ENCODE peak calls at places on chromosomes 1 and 21, in six cellular contexts. Y, A, K, W, S and Q are unnamed samples.

GRCh38 chr1:204431310-204432184 is 19.9 kb upstream of the PPP1R15B start:
- DNase-seq in Y (peak; percentile 73), A (peak; percentile 67), K (peak; percentile 67), W (peak; percentile 91), S (peak; percentile 76), Q (peak; percentile 56)

GRCh38 chr1:209029737-209030136 is 553.8 kb upstream of the CAMK1G start:
- DNase-seq in Y (no peak), A (no peak), K (no peak), W (no peak), S (no peak), Q (no peak)

GRCh38 chr1:23422313-23422877 is 2.2 kb downstream of the TCEA3 start:
- DNase-seq in Y (no peak), A (peak; percentile 22), K (no peak), W (peak; percentile 81), S (no peak), Q (no peak)

GRCh38 chr1:156692958-156693857 is 12.2 kb downstream of the CRABP2 start:
- DNase-seq in Y (no peak), A (no peak), K (no peak), W (no peak), S (peak; percentile 98), Q (no peak)

GRCh38 chr1:10625554-10625953 is 150.8 kb downstream of the PEX14 start:
- DNase-seq in Y (no peak), A (no peak), K (no peak), W (peak; percentile 22), S (no peak), Q (no peak)

GRCh38 chr21:31490471-31490870 is 146.4 kb upstream of the TIAM1 start:
- DNase-seq in Y (no peak), A (no peak), K (no peak), W (no peak), S (peak; percentile 62), Q (no peak)

GRCh38 chr1:103160281-103160680 is 52.0 kb upstream of the COL11A1 start:
- DNase-seq in Y (no peak), A (no peak), K (no peak), W (peak; percentile 6), S (peak; percentile 5), Q (no peak)

GRCh38 chr1:225467193-225468020 is 39.6 kb upstream of the LBR start:
- DNase-seq in Y (peak; percentile 78), A (peak; percentile 71), K (peak; percentile 83), W (no peak), S (no peak), Q (no peak)

GRCh38 chr21:33968082-33968997 is 52.7 kb upstream of the ATP5PO start:
- DNase-seq in Y (no peak), A (no peak), K (no peak), W (peak; percentile 69), S (peak; percentile 67), Q (peak; percentile 59)

GRCh38 chr1:35511305-35511704 is 45.9 kb downstream of the KIAA0319L start:
- DNase-seq in Y (no peak), A (no peak), K (no peak), W (no peak), S (no peak), Q (no peak)

GRCh38 chr1:59214764-59215208 is 82.1 kb upstream of the FGGY start:
- DNase-seq in Y (no peak), A (no peak), K (no peak), W (peak; percentile 23), S (no peak), Q (no peak)

GRCh38 chr1:21764615-21765423 is 18.1 kb downstream of the USP48 start:
- DNase-seq in Y (no peak), A (no peak), K (no peak), W (peak; percentile 98), S (peak; percentile 96), Q (peak; percentile 92)

GRCh38 chr1:150931773-150932172 is 5.6 kb downstream of the SETDB1 start:
- DNase-seq in Y (no peak), A (no peak), K (no peak), W (peak; percentile 7), S (peak; percentile 18), Q (peak; percentile 31)

GRCh38 chr1:59361766-59362165 is 64.9 kb downstream of the FGGY start:
- DNase-seq in Y (no peak), A (no peak), K (no peak), W (no peak), S (no peak), Q (no peak)

GRCh38 chr1:83849191-83850061 is 149.5 kb downstream of the TTLL7 start:
- DNase-seq in Y (no peak), A (no peak), K (no peak), W (no peak), S (peak; percentile 2), Q (no peak)

GRCh38 chr1:7366286-7366954 is 404.7 kb upstream of the VAMP3 start:
- DNase-seq in Y (no peak), A (no peak), K (no peak), W (no peak), S (no peak), Q (no peak)

GRCh38 chr1:37481289-37482003 is 7.1 kb downstream of the ZC3H12A start:
- DNase-seq in Y (no peak), A (no peak), K (no peak), W (no peak), S (no peak), Q (no peak)

GRCh38 chr1:14498839-14499238 is 99.6 kb upstream of the KAZN start:
- DNase-seq in Y (no peak), A (no peak), K (no peak), W (no peak), S (no peak), Q (no peak)

GRCh38 chr1:174839211-174839610 is 160.5 kb upstream of the CACYBP start:
- DNase-seq in Y (no peak), A (no peak), K (no peak), W (no peak), S (no peak), Q (peak; percentile 46)

GRCh38 chr1:153612755-153613331 is at the start of gene S100A16:
- DNase-seq in Y (no peak), A (no peak), K (no peak), W (peak; percentile 73), S (peak; percentile 86), Q (no peak)

GRCh38 chr1:156124557-156125483 is 10.3 kb downstream of the LMNA start:
- DNase-seq in Y (no peak), A (no peak), K (no peak), W (peak; percentile 74), S (no peak), Q (no peak)